ENCODE peak calls at places on chromosomes 12 and 14, in seven cellular contexts. W is HFF-Myc; C is H7; B is GM04504; F is CD8-positive, alpha-beta memory T cell; H is left cardiac atrium; M is NCI-H524. O is an unnamed sample.

GRCh38 chr14:55212611-55213010 is 21.2 kb upstream of the DLGAP5 start:
- DNase-seq in F (no peak), M (peak), H (no peak), W (no peak), B (no peak), C (no peak), O (no peak)

GRCh38 chr12:24997970-24998582 is 49.2 kb upstream of the BCAT1 start:
- DNase-seq in M (peak), F (no peak), C (no peak), H (no peak), W (peak), B (no peak), O (no peak)

GRCh38 chr12:50032516-50033316 is 7.4 kb upstream of the RACGAP1 start:
- DNase-seq in C (peak), M (no peak), H (no peak), F (no peak), W (no peak), B (no peak), O (peak)

GRCh38 chr12:46744256-46744655 is 81.5 kb downstream of the SLC38A4 start:
- DNase-seq in F (no peak), W (no peak), C (no peak), M (no peak), B (peak), H (no peak), O (no peak)

GRCh38 chr12:101743724-101744472 is 4.6 kb upstream of the SYCP3 start:
- DNase-seq in F (no peak), W (no peak), M (no peak), H (no peak), C (no peak), B (no peak), O (no peak)

GRCh38 chr14:32102152-32102787 is 25.2 kb downstream of the ARHGAP5 start:
- DNase-seq in M (no peak), W (no peak), C (no peak), H (no peak), B (no peak), F (no peak), O (no peak)

GRCh38 chr12:3933074-3933818 is 60.0 kb upstream of the PARP11 start:
- DNase-seq in F (no peak), B (no peak), C (no peak), M (no peak), H (no peak), W (no peak), O (no peak)

GRCh38 chr14:61110683-61111082 is 129.6 kb downstream of the SLC38A6 start:
- DNase-seq in B (no peak), W (no peak), M (no peak), F (no peak), C (no peak), H (no peak), O (no peak)

GRCh38 chr12:121611306-121611705 is 15.0 kb upstream of the ORAI1 start:
- DNase-seq in C (peak), F (peak), W (no peak), B (no peak), M (no peak), H (no peak), O (peak)

GRCh38 chr12:13234045-13234641 is 37.6 kb downstream of the EMP1 start:
- DNase-seq in C (peak), B (no peak), H (peak), W (peak), M (peak), F (peak), O (no peak)

GRCh38 chr14:24080888-24081738 is 9.8 kb downstream of the CPNE6 start:
- DNase-seq in H (peak), M (peak), C (peak), F (peak), W (no peak), B (no peak), O (peak)

GRCh38 chr14:88834883-88835431 is 10.5 kb downstream of the TTC8 start:
- DNase-seq in H (no peak), W (no peak), F (no peak), M (no peak), C (no peak), B (no peak), O (no peak)

GRCh38 chr14:21326972-21327371 is 47.1 kb downstream of the RPGRIP1 start:
- DNase-seq in W (no peak), B (no peak), F (no peak), C (no peak), H (no peak), M (no peak), O (no peak)

O was measured in ELF-1.